ENCODE peak calls at places on chromosomes 1 and 21, in six cellular contexts. C is K562, Y is HepG2, D is A549, F is GM12878, A is endothelial cell of umbilical vein. Q is an unnamed sample.
A peak's percentile ranks its signal among the peaks of the same experiment; 100 is the strongest.

GRCh38 chr1:229897540-229897939 is 169.5 kb upstream of the GALNT2 start:
- DNase-seq in C (no peak), Y (no peak), D (no peak), F (no peak), A (no peak), Q (peak; percentile 20)

GRCh38 chr1:220787069-220787614 is 429 bp downstream of the MTARC1 start:
- DNase-seq in C (no peak), Y (peak; percentile 57), D (peak; percentile 16), F (no peak), A (no peak), Q (peak; percentile 56)

GRCh38 chr1:193104496-193104905 is 713 bp downstream of the GLRX2 start:
- DNase-seq in C (peak; percentile 63), Y (peak; percentile 23), D (peak; percentile 55), F (no peak), A (no peak), Q (peak; percentile 60)

GRCh38 chr1:2445823-2446215 is 30.3 kb upstream of the PLCH2 start:
- DNase-seq in C (no peak), Y (no peak), D (no peak), F (no peak), A (no peak), Q (no peak)

GRCh38 chr1:114750780-114751179 is 7.0 kb downstream of the CSDE1 start:
- DNase-seq in C (no peak), Y (no peak), D (no peak), F (no peak), A (no peak), Q (no peak)

GRCh38 chr1:41448831-41449230 is 35.7 kb downstream of the EDN2 start:
- DNase-seq in C (no peak), Y (no peak), D (no peak), F (no peak), A (no peak), Q (no peak)

GRCh38 chr21:43192501-43193081 is 23.8 kb downstream of the CRYAA start:
- DNase-seq in C (no peak), Y (no peak), D (no peak), F (no peak), A (no peak), Q (no peak)

GRCh38 chr1:120179420-120180348 is 3.4 kb upstream of the SEC22B start:
- DNase-seq in C (peak; percentile 3), Y (no peak), D (no peak), F (no peak), A (peak; percentile 55), Q (no peak)

GRCh38 chr1:91884459-91885290 is 1.3 kb downstream of the TGFBR3 start:
- DNase-seq in C (peak; percentile 22), Y (peak; percentile 43), D (peak; percentile 20), F (no peak), A (peak; percentile 70), Q (peak; percentile 4)

GRCh38 chr1:12692967-12693782 is 22.7 kb upstream of the AADACL3 start:
- DNase-seq in C (no peak), Y (no peak), D (no peak), F (no peak), A (no peak), Q (peak; percentile 15)

GRCh38 chr1:247385283-247385682 is 30.7 kb upstream of the NLRP3 start:
- DNase-seq in C (no peak), Y (no peak), D (no peak), F (no peak), A (no peak), Q (no peak)

GRCh38 chr21:26743524-26743923 is 101.7 kb downstream of the ADAMTS1 start:
- DNase-seq in C (no peak), Y (no peak), D (no peak), F (no peak), A (no peak), Q (no peak)

GRCh38 chr21:31176725-31177124 is 138.4 kb upstream of the KRTAP19-8 start:
- DNase-seq in C (no peak), Y (no peak), D (no peak), F (no peak), A (no peak), Q (no peak)

GRCh38 chr1:153308540-153308939 is 4.2 kb downstream of the PGLYRP3 start:
- DNase-seq in C (no peak), Y (no peak), D (no peak), F (no peak), A (no peak), Q (no peak)

GRCh38 chr21:41207401-41208388 is 39.7 kb downstream of the BACE2 start:
- DNase-seq in C (peak; percentile 21), Y (peak; percentile 3), D (no peak), F (no peak), A (peak; percentile 80), Q (no peak)

GRCh38 chr1:204477036-204477740 is 17.4 kb downstream of the PIK3C2B start:
- DNase-seq in C (no peak), Y (no peak), D (no peak), F (no peak), A (peak; percentile 46), Q (no peak)

GRCh38 chr1:97875996-97876395 is 44.8 kb downstream of the DPYD start:
- DNase-seq in C (no peak), Y (no peak), D (no peak), F (no peak), A (no peak), Q (no peak)

GRCh38 chr21:45912611-45913415 is 68.8 kb upstream of the COL6A1 start:
- DNase-seq in C (no peak), Y (no peak), D (no peak), F (no peak), A (no peak), Q (no peak)

GRCh38 chr1:17844146-17844826 is 89.2 kb downstream of the ACTL8 start:
- DNase-seq in C (no peak), Y (no peak), D (no peak), F (no peak), A (no peak), Q (no peak)

GRCh38 chr1:235215453-235215852 is 54.4 kb upstream of the RBM34 start:
- DNase-seq in C (no peak), Y (no peak), D (no peak), F (no peak), A (no peak), Q (no peak)

GRCh38 chr1:22652881-22653316 is at the start of gene C1QB:
- DNase-seq in C (no peak), Y (no peak), D (no peak), F (no peak), A (no peak), Q (no peak)

GRCh38 chr21:34174470-34174869 is 101.1 kb downstream of the MRPS6 start:
- DNase-seq in C (no peak), Y (no peak), D (no peak), F (no peak), A (no peak), Q (no peak)

GRCh38 chr21:15992171-15992570 is 262.4 kb downstream of the USP25 start:
- DNase-seq in C (no peak), Y (no peak), D (no peak), F (no peak), A (peak; percentile 97), Q (no peak)

GRCh38 chr1:45930258-45931150 is 127.1 kb downstream of the MAST2 start:
- DNase-seq in C (peak; percentile 46), Y (no peak), D (no peak), F (no peak), A (no peak), Q (no peak)
- TF ChIP-seq MAX in C (no peak), Y (no peak), D (no peak), F (no peak), A (no peak), Q (no peak)

DNA sequence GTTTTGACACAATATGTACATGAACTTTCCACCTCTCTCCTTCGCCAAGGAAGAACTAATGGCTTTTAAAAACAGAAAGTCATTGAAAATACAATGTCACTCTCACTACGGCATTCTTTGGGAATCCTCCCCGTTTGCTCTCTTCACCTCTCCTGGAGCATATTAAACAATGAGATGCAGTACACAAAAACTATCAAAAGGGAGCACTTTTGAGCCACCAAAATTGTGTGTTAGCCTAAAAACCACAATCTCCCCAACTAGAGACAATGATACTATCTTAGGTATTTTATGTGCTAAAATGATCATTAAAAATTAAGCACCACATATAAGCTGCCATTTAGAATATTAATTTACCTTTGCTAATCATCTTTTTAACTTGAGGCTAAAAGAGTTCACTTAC is 425.5 kb downstream of the KCTD3 start:
- DNase-seq in C (no peak), Y (peak; percentile 1), D (peak; percentile 4), F (no peak), A (no peak), Q (peak; percentile 12)
- TF ChIP-seq MYC in C (no peak), Y (no peak), D (no peak), F (no peak), A (no peak), Q (no peak)

DNA sequence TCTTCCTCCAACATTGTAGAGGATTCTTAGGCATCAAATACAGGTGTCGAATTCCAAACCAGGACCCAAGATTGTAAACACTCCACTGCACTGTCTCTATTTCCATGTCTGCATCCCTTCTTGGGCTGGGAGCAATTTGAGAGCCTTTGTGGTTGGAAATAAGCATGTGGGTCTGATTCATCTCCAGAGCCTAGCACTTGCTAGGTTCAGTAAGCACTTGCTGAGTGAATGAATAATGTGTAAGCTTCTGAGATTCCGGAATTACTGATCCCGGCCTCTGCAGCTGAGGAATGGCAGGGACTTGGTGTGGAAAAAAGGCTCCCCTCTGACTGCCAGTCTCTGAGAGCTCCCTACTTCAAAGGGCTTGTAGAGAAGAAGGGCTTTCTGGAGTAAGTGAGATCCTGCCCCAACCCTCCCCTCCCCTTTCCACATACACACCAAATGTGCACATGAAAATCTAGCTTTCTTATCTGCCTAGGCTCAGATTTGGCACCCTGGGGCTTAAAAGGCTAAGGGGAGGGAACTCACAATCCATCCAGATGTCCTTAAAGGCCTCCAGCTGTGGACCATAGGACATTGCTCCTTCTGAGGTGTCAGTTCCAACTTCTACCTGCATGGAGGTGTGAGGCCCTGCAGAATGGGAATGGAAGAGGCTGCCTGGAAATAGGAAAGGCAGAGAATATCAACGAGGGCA is 39.7 kb upstream of the TRABD2B start:
- DNase-seq in C (no peak), Y (no peak), D (no peak), F (no peak), A (no peak), Q (no peak)
- TF ChIP-seq MAX in C (no peak), Y (no peak), D (no peak), F (no peak), A (no peak), Q (no peak)

GRCh38 chr1:177869586-177869985 is 100.3 kb downstream of the SEC16B start:
- DNase-seq in C (no peak), Y (no peak), D (no peak), F (no peak), A (no peak), Q (no peak)

GRCh38 chr1:177877086-177877485 is 92.8 kb downstream of the SEC16B start:
- DNase-seq in C (no peak), Y (no peak), D (no peak), F (no peak), A (no peak), Q (no peak)

GRCh38 chr1:177871633-177872562 is 98.0 kb downstream of the SEC16B start:
- DNase-seq in C (no peak), Y (no peak), D (no peak), F (no peak), A (no peak), Q (no peak)

GRCh38 chr1:177872563-177872900 is 97.3 kb downstream of the SEC16B start:
- DNase-seq in C (no peak), Y (peak; percentile 64), D (no peak), F (no peak), A (no peak), Q (no peak)

DNA sequence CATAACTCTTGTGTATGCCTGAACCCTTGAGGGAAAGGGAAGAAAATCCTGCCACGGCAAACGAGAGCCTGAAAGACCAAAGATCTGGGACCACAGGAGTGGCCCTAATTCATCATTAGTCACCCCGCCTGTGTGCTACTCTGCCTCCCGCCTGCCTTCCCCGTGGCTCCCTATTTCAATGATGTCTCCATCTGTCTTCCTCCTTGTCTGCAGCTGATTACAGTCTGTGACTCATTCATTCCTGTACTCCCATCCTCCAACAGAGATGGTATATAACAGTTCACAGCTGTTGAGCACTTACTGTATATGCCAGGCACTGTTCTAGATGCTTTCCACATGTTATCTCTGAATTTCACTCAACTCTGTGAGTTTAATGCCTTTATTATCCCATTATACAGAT is 96.6 kb downstream of the SEC16B start:
- DNase-seq in C (no peak), Y (peak; percentile 3), D (peak; percentile 14), F (no peak), A (peak; percentile 39), Q (peak; percentile 2)
- TF ChIP-seq MYC in C (no peak), Y (no peak), D (no peak), F (no peak), A (no peak), Q (no peak)